ENCODE peak calls at places on chromosomes 4 and X, in ten cellular contexts. One of them, this sample, is unnamed.

GRCh38 chrX:141341341-141341740 is 99.0 kb upstream of the SPANXC start:
- DNase-seq in CD4-positive, alpha-beta memory T cell: no peak
- DNase-seq in suprapubic skin: no peak
- DNase-seq in CD8-positive, alpha-beta memory T cell: no peak
- DNase-seq in small intestine: no peak
- DNase-seq in A549: peak; percentile 87
- DNase-seq in endodermal cell: no peak
- DNase-seq in neuronal stem cell: no peak
- DNase-seq in PC-3: peak; percentile 87
- DNase-seq in CD4-positive, CD25-positive, alpha-beta regulatory T cell: no peak
- DNase-seq in this sample: no peak

GRCh38 chr4:89129080-89129640 is 17.8 kb downstream of the TIGD2 start:
- DNase-seq in CD4-positive, alpha-beta memory T cell: no peak
- DNase-seq in suprapubic skin: no peak
- DNase-seq in CD8-positive, alpha-beta memory T cell: no peak
- DNase-seq in small intestine: no peak
- DNase-seq in A549: peak; percentile 54
- DNase-seq in endodermal cell: no peak
- DNase-seq in neuronal stem cell: no peak
- DNase-seq in PC-3: peak; percentile 4
- DNase-seq in CD4-positive, CD25-positive, alpha-beta regulatory T cell: no peak
- DNase-seq in this sample: no peak

GRCh38 chr4:52051213-52051614 is at the start of gene SPATA18:
- DNase-seq in CD4-positive, alpha-beta memory T cell: no peak
- DNase-seq in suprapubic skin: peak; percentile 62
- DNase-seq in CD8-positive, alpha-beta memory T cell: no peak
- DNase-seq in small intestine: peak; percentile 67
- DNase-seq in A549: peak; percentile 2
- DNase-seq in endodermal cell: no peak
- DNase-seq in neuronal stem cell: no peak
- DNase-seq in PC-3: no peak
- DNase-seq in CD4-positive, CD25-positive, alpha-beta regulatory T cell: no peak
- DNase-seq in this sample: no peak

GRCh38 chrX:68953331-68953730 is 124.5 kb downstream of the EFNB1 start:
- DNase-seq in CD4-positive, alpha-beta memory T cell: no peak
- DNase-seq in suprapubic skin: no peak
- DNase-seq in CD8-positive, alpha-beta memory T cell: no peak
- DNase-seq in small intestine: no peak
- DNase-seq in A549: no peak
- DNase-seq in endodermal cell: no peak
- DNase-seq in neuronal stem cell: no peak
- DNase-seq in PC-3: no peak
- DNase-seq in CD4-positive, CD25-positive, alpha-beta regulatory T cell: no peak
- DNase-seq in this sample: no peak

GRCh38 chrX:2446815-2447214 is 54.0 kb downstream of the DHRSX start:
- DNase-seq in CD4-positive, alpha-beta memory T cell: no peak
- DNase-seq in suprapubic skin: no peak
- DNase-seq in CD8-positive, alpha-beta memory T cell: no peak
- DNase-seq in small intestine: no peak
- DNase-seq in A549: no peak
- DNase-seq in endodermal cell: no peak
- DNase-seq in neuronal stem cell: no peak
- DNase-seq in PC-3: no peak
- DNase-seq in CD4-positive, CD25-positive, alpha-beta regulatory T cell: no peak
- DNase-seq in this sample: no peak

GRCh38 chrX:31397119-31397518 is 325.3 kb upstream of the FTHL17 start:
- DNase-seq in CD4-positive, alpha-beta memory T cell: no peak
- DNase-seq in suprapubic skin: no peak
- DNase-seq in CD8-positive, alpha-beta memory T cell: no peak
- DNase-seq in small intestine: no peak
- DNase-seq in A549: no peak
- DNase-seq in endodermal cell: no peak
- DNase-seq in neuronal stem cell: no peak
- DNase-seq in PC-3: no peak
- DNase-seq in CD4-positive, CD25-positive, alpha-beta regulatory T cell: no peak
- DNase-seq in this sample: no peak

GRCh38 chrX:115679460-115679859 is 118.5 kb downstream of the PLS3 start:
- DNase-seq in CD4-positive, alpha-beta memory T cell: no peak
- DNase-seq in suprapubic skin: no peak
- DNase-seq in CD8-positive, alpha-beta memory T cell: no peak
- DNase-seq in small intestine: no peak
- DNase-seq in A549: peak; percentile 36
- DNase-seq in endodermal cell: no peak
- DNase-seq in neuronal stem cell: no peak
- DNase-seq in PC-3: peak; percentile 56
- DNase-seq in CD4-positive, CD25-positive, alpha-beta regulatory T cell: no peak
- DNase-seq in this sample: no peak

GRCh38 chrX:109934935-109935334 is 68.0 kb upstream of the TMEM164 start:
- DNase-seq in CD4-positive, alpha-beta memory T cell: no peak
- DNase-seq in suprapubic skin: no peak
- DNase-seq in CD8-positive, alpha-beta memory T cell: no peak
- DNase-seq in small intestine: no peak
- DNase-seq in A549: no peak
- DNase-seq in endodermal cell: no peak
- DNase-seq in neuronal stem cell: no peak
- DNase-seq in PC-3: peak; percentile 44
- DNase-seq in CD4-positive, CD25-positive, alpha-beta regulatory T cell: no peak
- DNase-seq in this sample: no peak

GRCh38 chr4:121765941-121766538 is 1.1 kb upstream of the SMIM43 start:
- DNase-seq in CD4-positive, alpha-beta memory T cell: no peak
- DNase-seq in suprapubic skin: no peak
- DNase-seq in CD8-positive, alpha-beta memory T cell: no peak
- DNase-seq in small intestine: no peak
- DNase-seq in A549: no peak
- DNase-seq in endodermal cell: peak; percentile 60
- DNase-seq in neuronal stem cell: no peak
- DNase-seq in PC-3: no peak
- DNase-seq in CD4-positive, CD25-positive, alpha-beta regulatory T cell: no peak
- DNase-seq in this sample: no peak

DNA sequence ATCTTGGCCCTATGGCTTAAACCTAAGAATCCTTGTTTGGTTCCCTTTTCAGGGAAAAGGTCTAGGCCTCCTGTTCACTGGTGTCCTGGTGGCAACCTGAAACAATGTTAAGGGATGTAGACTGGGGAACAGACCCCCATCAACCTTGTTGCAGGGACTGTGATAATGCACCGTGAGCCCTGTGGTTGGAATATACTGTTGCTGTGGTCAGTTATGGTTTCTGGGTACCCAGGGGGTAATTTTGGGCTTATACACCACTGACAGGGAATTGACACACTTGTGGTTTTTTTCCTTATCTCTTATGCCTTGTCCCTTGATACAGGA is 64.0 kb upstream of the WDR1 start:
- DNase-seq in CD4-positive, alpha-beta memory T cell: no peak
- DNase-seq in suprapubic skin: no peak
- DNase-seq in CD8-positive, alpha-beta memory T cell: no peak
- DNase-seq in small intestine: no peak
- DNase-seq in A549: no peak
- DNase-seq in endodermal cell: no peak
- DNase-seq in neuronal stem cell: no peak
- DNase-seq in PC-3: no peak
- DNase-seq in CD4-positive, CD25-positive, alpha-beta regulatory T cell: no peak
- DNase-seq in this sample: no peak
- H3K27ac ChIP-seq in CD4-positive, alpha-beta memory T cell: no peak overlapping the region
- H3K27ac ChIP-seq in suprapubic skin: no peak overlapping the region
- H3K27ac ChIP-seq in CD8-positive, alpha-beta memory T cell: peak overlapping the region; percentile 86
- H3K27ac ChIP-seq in small intestine: no peak overlapping the region
- H3K27ac ChIP-seq in A549: no peak overlapping the region
- H3K27ac ChIP-seq in endodermal cell: no peak overlapping the region
- H3K27ac ChIP-seq in neuronal stem cell: no peak overlapping the region
- H3K27ac ChIP-seq in PC-3: no peak overlapping the region
- H3K27ac ChIP-seq in CD4-positive, CD25-positive, alpha-beta regulatory T cell: no peak overlapping the region
- H3K27ac ChIP-seq in this sample: no peak overlapping the region

GRCh38 chrX:147910607-147911006 is 1.1 kb upstream of the FMR1 start:
- DNase-seq in CD4-positive, alpha-beta memory T cell: no peak
- DNase-seq in suprapubic skin: no peak
- DNase-seq in CD8-positive, alpha-beta memory T cell: no peak
- DNase-seq in small intestine: peak; percentile 43
- DNase-seq in A549: no peak
- DNase-seq in endodermal cell: no peak
- DNase-seq in neuronal stem cell: no peak
- DNase-seq in PC-3: no peak
- DNase-seq in CD4-positive, CD25-positive, alpha-beta regulatory T cell: no peak
- DNase-seq in this sample: no peak

GRCh38 chrX:147913570-147913969 is 1.9 kb downstream of the FMR1 start:
- DNase-seq in CD4-positive, alpha-beta memory T cell: no peak
- DNase-seq in suprapubic skin: no peak
- DNase-seq in CD8-positive, alpha-beta memory T cell: no peak
- DNase-seq in small intestine: no peak
- DNase-seq in A549: no peak
- DNase-seq in endodermal cell: no peak
- DNase-seq in neuronal stem cell: no peak
- DNase-seq in PC-3: no peak
- DNase-seq in CD4-positive, CD25-positive, alpha-beta regulatory T cell: no peak
- DNase-seq in this sample: no peak

GRCh38 chrX:147912093-147912801 is 528 bp downstream of the FMR1 start:
- DNase-seq in CD4-positive, alpha-beta memory T cell: peak; percentile 37
- DNase-seq in suprapubic skin: peak; percentile 69
- DNase-seq in CD8-positive, alpha-beta memory T cell: no peak
- DNase-seq in small intestine: peak; percentile 34
- DNase-seq in A549: peak; percentile 31
- DNase-seq in endodermal cell: peak; percentile 68
- DNase-seq in neuronal stem cell: peak; percentile 12
- DNase-seq in PC-3: peak; percentile 49
- DNase-seq in CD4-positive, CD25-positive, alpha-beta regulatory T cell: peak; percentile 25
- DNase-seq in this sample: no peak

GRCh38 chrX:147914609-147915008 is 2.9 kb downstream of the FMR1 start:
- DNase-seq in CD4-positive, alpha-beta memory T cell: no peak
- DNase-seq in suprapubic skin: no peak
- DNase-seq in CD8-positive, alpha-beta memory T cell: no peak
- DNase-seq in small intestine: peak; percentile 25
- DNase-seq in A549: no peak
- DNase-seq in endodermal cell: no peak
- DNase-seq in neuronal stem cell: no peak
- DNase-seq in PC-3: no peak
- DNase-seq in CD4-positive, CD25-positive, alpha-beta regulatory T cell: no peak
- DNase-seq in this sample: no peak

DNA sequence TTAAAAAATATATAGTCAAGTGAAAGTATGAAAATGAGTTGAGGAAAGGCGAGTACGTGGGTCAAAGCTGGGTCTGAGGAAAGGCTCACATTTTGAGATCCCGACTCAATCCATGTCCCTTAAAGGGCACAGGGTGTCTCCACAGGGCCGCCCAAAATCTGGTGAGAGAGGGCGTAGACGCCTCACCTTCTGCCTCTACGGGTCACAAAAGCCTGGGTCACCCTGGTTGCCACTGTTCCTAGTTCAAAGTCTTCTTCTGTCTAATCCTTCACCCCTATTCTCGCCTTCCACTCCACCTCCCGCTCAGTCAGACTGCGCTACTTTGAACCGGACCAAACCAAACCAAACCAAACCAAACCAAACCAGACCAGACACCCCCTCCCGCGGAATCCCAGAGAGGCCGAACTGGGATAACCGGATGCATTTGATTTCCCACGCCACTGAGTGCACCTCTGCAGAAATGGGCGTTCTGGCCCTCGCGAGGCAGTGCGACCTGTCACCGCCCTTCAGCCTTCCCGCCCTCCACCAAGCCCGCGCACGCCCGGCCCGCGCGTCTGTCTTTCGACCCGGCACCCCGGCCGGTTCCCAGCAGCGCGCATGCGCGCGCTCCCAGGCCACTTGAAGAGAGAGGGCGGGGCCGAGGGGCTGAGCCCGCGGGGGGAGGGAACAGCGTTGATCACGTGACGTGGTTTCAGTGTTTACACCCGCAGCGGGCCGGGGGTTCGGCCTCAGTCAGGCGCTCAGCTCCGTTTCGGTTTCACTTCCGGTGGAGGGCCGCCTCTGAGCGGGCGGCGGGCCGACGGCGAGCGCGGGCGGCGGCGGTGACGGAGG is at the start of gene FMR1:
- DNase-seq in CD4-positive, alpha-beta memory T cell: peak; percentile 95
- DNase-seq in suprapubic skin: peak; percentile 95
- DNase-seq in CD8-positive, alpha-beta memory T cell: peak; percentile 92
- DNase-seq in small intestine: peak; percentile 93
- DNase-seq in A549: peak; percentile 94
- DNase-seq in endodermal cell: peak; percentile 93
- DNase-seq in neuronal stem cell: peak; percentile 84
- DNase-seq in PC-3: peak; percentile 90
- DNase-seq in CD4-positive, CD25-positive, alpha-beta regulatory T cell: peak; percentile 94
- DNase-seq in this sample: peak; percentile 93
- H3K4me3 ChIP-seq in CD4-positive, alpha-beta memory T cell: peak within 1 kb of the TSS; percentile 57
- H3K4me3 ChIP-seq in suprapubic skin: peak within 1 kb of the TSS; percentile 71
- H3K4me3 ChIP-seq in CD8-positive, alpha-beta memory T cell: peak within 1 kb of the TSS; percentile 80
- H3K4me3 ChIP-seq in small intestine: peak within 1 kb of the TSS; percentile 86
- H3K4me3 ChIP-seq in A549: peak within 1 kb of the TSS; percentile 92
- H3K4me3 ChIP-seq in endodermal cell: peak within 1 kb of the TSS; percentile 88
- H3K4me3 ChIP-seq in neuronal stem cell: peak within 1 kb of the TSS; percentile 69
- H3K4me3 ChIP-seq in PC-3: peak within 1 kb of the TSS; percentile 96
- H3K4me3 ChIP-seq in CD4-positive, CD25-positive, alpha-beta regulatory T cell: peak within 1 kb of the TSS; percentile 87
- H3K4me3 ChIP-seq in this sample: peak within 1 kb of the TSS; percentile 74

DNA sequence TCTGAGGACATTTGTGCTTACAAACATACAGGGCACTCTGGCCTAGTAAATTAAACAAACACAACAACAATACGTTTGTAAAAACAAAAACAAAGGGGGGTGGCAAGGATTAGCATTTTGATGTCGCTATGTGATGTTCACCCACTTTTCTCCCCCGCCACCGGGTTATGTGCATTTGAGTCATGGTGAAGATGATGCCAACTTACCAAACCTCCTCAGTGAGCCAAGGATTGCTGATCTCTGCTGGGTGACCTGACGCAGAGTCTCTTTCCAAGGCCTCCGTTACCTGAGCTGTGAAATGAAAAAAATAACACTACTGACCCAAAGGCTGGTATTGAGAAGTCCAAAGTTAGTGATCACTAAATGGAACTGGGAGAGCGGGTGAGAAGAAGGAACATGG is 85.4 kb downstream of the RBM47 start:
- DNase-seq in CD4-positive, alpha-beta memory T cell: no peak
- DNase-seq in suprapubic skin: no peak
- DNase-seq in CD8-positive, alpha-beta memory T cell: no peak
- DNase-seq in small intestine: no peak
- DNase-seq in A549: no peak
- DNase-seq in endodermal cell: no peak
- DNase-seq in neuronal stem cell: no peak
- DNase-seq in PC-3: no peak
- DNase-seq in CD4-positive, CD25-positive, alpha-beta regulatory T cell: no peak
- DNase-seq in this sample: no peak
- H3K27ac ChIP-seq in CD4-positive, alpha-beta memory T cell: no peak overlapping the region
- H3K27ac ChIP-seq in suprapubic skin: no peak overlapping the region
- H3K27ac ChIP-seq in CD8-positive, alpha-beta memory T cell: no peak overlapping the region
- H3K27ac ChIP-seq in small intestine: no peak overlapping the region
- H3K27ac ChIP-seq in A549: no peak overlapping the region
- H3K27ac ChIP-seq in endodermal cell: no peak overlapping the region
- H3K27ac ChIP-seq in neuronal stem cell: no peak overlapping the region
- H3K27ac ChIP-seq in PC-3: no peak overlapping the region
- H3K27ac ChIP-seq in CD4-positive, CD25-positive, alpha-beta regulatory T cell: no peak overlapping the region
- H3K27ac ChIP-seq in this sample: no peak overlapping the region

DNA sequence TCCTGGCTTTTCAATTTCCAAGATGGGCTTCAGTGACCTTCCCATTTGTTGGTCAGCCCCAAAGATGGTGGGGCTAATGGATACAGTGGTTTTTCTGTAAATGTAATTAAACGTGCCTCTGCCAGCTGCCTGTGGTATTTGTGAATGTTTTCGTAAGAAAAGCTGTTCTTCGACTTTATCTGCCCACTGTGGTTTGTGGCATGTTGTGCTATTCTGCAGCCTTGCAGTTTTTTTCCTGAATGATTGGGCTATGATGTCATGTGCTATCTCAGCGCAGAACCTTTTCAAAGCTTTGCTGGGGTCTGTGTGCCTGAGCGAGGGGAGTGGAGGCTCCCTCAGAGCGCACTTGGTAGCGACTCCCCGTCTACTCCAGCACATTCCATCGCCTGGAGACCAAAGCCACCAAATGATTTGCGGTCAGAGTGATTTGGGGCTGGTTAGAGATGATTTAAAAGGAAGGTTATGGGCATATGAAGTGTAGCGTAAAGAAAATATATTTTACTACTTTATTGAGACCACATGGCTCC is 137.5 kb downstream of the PALLD start:
- DNase-seq in CD4-positive, alpha-beta memory T cell: no peak
- DNase-seq in suprapubic skin: no peak
- DNase-seq in CD8-positive, alpha-beta memory T cell: no peak
- DNase-seq in small intestine: no peak
- DNase-seq in A549: no peak
- DNase-seq in endodermal cell: no peak
- DNase-seq in neuronal stem cell: peak; percentile 20
- DNase-seq in PC-3: peak; percentile 56
- DNase-seq in CD4-positive, CD25-positive, alpha-beta regulatory T cell: no peak
- DNase-seq in this sample: no peak
- H3K4me3 ChIP-seq in CD4-positive, alpha-beta memory T cell: no peak overlapping the region
- H3K4me3 ChIP-seq in suprapubic skin: no peak overlapping the region
- H3K4me3 ChIP-seq in CD8-positive, alpha-beta memory T cell: no peak overlapping the region
- H3K4me3 ChIP-seq in small intestine: peak overlapping the region; percentile 3
- H3K4me3 ChIP-seq in A549: peak overlapping the region; percentile 58
- H3K4me3 ChIP-seq in endodermal cell: no peak overlapping the region
- H3K4me3 ChIP-seq in neuronal stem cell: no peak overlapping the region
- H3K4me3 ChIP-seq in PC-3: peak overlapping the region; percentile 93
- H3K4me3 ChIP-seq in CD4-positive, CD25-positive, alpha-beta regulatory T cell: no peak overlapping the region
- H3K4me3 ChIP-seq in this sample: peak overlapping the region; percentile 80